ENCODE peak calls at places on chromosomes 6 and 20, in seven cellular contexts. D is psoas muscle, X is cardiac muscle cell, T is sigmoid colon, Z is left ventricle myocardium inferior, I is endothelial cell of umbilical vein, W is keratinocyte. P is an unnamed sample.

GRCh38 chr6:157614026-157614484 is 209.0 kb upstream of the SNX9 start:
- DNase-seq in T (no peak), D (no peak), I (no peak), X (peak; percentile 10), W (no peak), Z (no peak), P (no peak)

GRCh38 chr6:165662671-165663282 is at the start of gene PDE10A:
- DNase-seq in X (peak; percentile 91), W (no peak), T (peak; percentile 80), Z (peak; percentile 84), D (peak; percentile 61), I (peak; percentile 57), P (no peak)

GRCh38 chr6:13355969-13356368 is 27.6 kb upstream of the TBC1D7 start:
- DNase-seq in T (no peak), D (no peak), X (no peak), I (no peak), Z (no peak), W (peak; percentile 65), P (no peak)

GRCh38 chr6:126657556-126658129 is 317.7 kb downstream of the CENPW start:
- DNase-seq in X (peak; percentile 60), W (no peak), D (no peak), Z (no peak), I (peak; percentile 56), T (no peak), P (no peak)

GRCh38 chr20:32034581-32035397 is 17.3 kb upstream of the HCK start:
- DNase-seq in W (no peak), T (no peak), Z (no peak), X (no peak), I (no peak), D (no peak), P (no peak)

GRCh38 chr6:32933661-32934085 is 7.2 kb downstream of the HLA-DMB start:
- DNase-seq in D (peak; percentile 77), Z (peak; percentile 78), X (peak; percentile 85), T (peak; percentile 87), I (peak; percentile 76), W (peak; percentile 21), P (peak; percentile 51)

GRCh38 chr20:51531141-51531710 is 11.3 kb downstream of the NFATC2 start:
- DNase-seq in T (no peak), Z (no peak), W (peak; percentile 87), I (no peak), D (no peak), X (no peak), P (no peak)

GRCh38 chr6:31972709-31973350 is 892 bp upstream of the DXO start:
- DNase-seq in T (no peak), D (no peak), Z (no peak), W (peak; percentile 17), I (peak; percentile 23), X (peak; percentile 53), P (no peak)

GRCh38 chr20:48772183-48772976 is 55.4 kb downstream of the PREX1 start:
- DNase-seq in W (no peak), X (no peak), Z (peak; percentile 63), T (peak; percentile 78), I (peak; percentile 50), D (peak; percentile 46), P (no peak)

GRCh38 chr20:45061244-45061643 is 39.7 kb downstream of the KCNS1 start:
- DNase-seq in D (no peak), I (peak; percentile 61), Z (no peak), X (peak; percentile 86), T (no peak), W (peak; percentile 85), P (no peak)

DNA sequence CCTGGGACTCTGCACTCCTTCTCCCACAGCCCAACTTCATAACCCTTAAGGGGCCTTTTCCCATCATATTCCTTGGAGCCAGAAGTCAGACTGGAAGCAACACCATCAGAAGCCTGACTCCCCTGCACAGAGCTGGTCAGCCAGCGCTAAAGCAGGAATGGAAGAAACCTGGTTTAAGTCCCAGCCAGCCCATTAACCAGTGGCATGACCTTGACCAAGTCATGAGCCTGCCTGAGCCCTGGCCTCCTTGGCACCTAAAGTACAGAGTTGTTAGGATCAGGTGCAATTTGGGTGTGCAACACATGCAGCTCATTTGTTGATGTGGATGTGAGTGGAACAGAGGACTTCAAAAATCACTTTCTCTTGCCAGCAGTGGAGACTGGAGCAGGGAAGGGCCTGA is 20.8 kb downstream of the FOXP4 start:
- DNase-seq in X (no peak), D (no peak), I (no peak), Z (no peak), T (no peak), W (no peak), P (no peak)
- H3K4me1 ChIP-seq in X (peaks cover 37% of the 10 kb centered on the region), D (peaks cover 14% of the 10 kb centered on the region), I (no peaks in the 10 kb centered on the region), Z (peaks cover 48% of the 10 kb centered on the region), T (peaks cover 54% of the 10 kb centered on the region), W (no peaks in the 10 kb centered on the region), P (peaks cover 5% of the 10 kb centered on the region)

DNA sequence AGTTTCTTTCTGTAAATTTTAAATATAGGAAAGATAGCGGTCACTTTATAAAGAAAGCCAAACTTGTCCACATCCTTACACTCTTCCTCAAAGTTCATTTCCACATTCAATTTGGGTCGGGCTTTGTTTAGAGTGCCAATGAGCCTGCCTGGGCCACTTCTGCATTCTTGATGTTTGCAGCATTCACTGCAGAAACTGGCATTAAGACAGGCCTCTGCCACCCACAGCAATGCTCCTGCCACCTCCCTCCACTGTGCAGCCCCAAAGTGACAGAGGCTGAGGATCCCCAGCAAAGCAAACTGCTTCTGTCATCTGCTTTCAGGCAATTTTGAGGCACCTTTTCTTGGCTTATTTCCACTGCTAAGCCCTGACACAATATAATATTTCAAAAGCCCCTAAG is 61.2 kb downstream of the TNFAIP3 start:
- DNase-seq in I (no peak), Z (no peak), W (no peak), D (no peak), X (no peak), T (no peak), P (no peak)
- H3K4me3 ChIP-seq in I (no peak overlapping the region), Z (no peak overlapping the region), W (no peak overlapping the region), D (no peak overlapping the region), X (no peak overlapping the region), T (no peak overlapping the region), P (no peak overlapping the region)

GRCh38 chr6:156058356-156058755 is 602.7 kb upstream of the NOX3 start:
- DNase-seq in W (no peak), T (no peak), Z (no peak), X (no peak), I (no peak), D (no peak), P (no peak)

GRCh38 chr6:156065838-156066237 is 610.2 kb upstream of the NOX3 start:
- DNase-seq in Z (no peak), I (no peak), D (no peak), T (no peak), W (no peak), X (no peak), P (no peak)

GRCh38 chr6:156061465-156061864 is 605.8 kb upstream of the NOX3 start:
- DNase-seq in I (no peak), X (no peak), W (no peak), T (no peak), Z (no peak), D (no peak), P (no peak)

GRCh38 chr6:156060013-156060412 is 604.4 kb upstream of the NOX3 start:
- DNase-seq in D (no peak), T (no peak), Z (no peak), I (no peak), X (no peak), W (no peak), P (no peak)

DNA sequence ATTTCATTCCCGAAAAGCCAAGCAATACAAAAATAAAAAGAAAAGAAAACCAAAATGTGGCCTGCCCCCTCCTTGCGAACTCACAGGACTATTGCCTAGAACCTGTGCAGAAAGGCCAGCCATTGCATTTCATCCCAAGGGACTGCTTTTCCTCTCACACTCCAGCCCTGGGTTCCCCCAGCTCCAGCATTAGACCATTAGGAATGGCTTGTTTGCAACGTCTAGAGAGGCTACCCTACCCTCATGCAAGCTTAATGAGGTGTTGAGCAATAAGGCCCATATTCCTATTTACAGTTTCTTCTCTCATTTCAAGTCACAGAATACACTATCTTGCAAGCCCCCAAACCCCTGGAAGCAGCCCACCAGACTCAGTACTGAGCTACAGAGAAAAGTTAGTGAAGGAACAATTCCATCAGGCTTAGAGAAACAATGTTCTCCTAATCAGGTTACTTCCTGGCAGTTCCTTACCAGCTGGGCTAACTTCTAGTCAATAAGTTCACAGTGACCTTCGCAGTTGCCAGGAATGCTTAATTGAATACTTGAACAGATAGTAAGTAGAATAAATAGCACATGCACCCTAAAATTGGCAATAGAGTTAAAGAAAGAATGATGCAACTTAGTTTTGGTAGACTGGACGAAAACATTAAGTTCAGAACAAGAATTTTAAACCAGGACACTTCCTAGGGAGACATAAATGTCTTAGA is 606.5 kb upstream of the NOX3 start:
- DNase-seq in X (no peak), Z (no peak), D (no peak), W (no peak), T (no peak), I (no peak), P (no peak)
- H3K27ac ChIP-seq in X (no peak overlapping the region), Z (peak overlapping the region; percentile 6), D (no peak overlapping the region), W (no peak overlapping the region), T (no peak overlapping the region), I (no peak overlapping the region), P (no peak overlapping the region)

DNA sequence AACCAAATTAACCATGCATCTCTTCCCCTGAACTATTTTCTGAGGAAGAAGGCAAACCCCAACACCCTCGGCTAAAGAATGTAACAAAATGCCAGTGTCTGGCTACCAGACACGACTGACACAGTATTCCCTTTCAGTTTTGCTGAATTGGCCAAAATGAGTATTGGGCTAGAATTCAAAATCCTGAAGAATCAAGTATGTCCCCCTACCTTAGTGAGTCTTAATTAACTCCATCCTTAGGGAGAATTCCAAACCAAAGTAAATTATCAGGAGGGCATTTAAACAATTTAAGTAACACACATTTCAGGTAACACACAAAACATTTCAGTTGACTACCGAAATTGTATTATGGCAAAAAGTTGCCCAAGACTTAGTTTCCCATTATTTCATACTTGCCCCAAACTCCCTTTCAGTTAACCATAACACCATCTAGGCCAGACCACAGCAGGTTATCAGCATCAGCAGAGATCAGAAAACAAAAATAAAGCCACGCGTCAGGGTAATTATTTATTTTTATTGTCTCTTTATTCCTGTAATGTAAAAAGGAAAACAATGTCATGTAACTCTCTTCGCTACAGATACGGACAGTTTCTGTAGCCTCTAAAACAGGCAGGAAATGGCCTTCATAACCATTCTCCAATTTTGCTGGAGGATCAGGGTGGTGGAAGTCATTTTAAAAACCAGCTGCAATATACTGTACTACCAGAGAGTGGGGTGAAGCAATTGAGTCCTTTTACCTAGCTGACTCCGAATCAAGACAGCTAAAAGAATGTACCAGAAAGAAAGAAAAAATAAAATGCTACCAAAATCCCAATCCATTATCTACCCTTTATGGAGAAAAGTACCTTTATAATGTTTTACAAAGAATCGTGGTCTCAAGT is 1.9 kb downstream of the SNX5 start:
- DNase-seq in Z (no peak), X (peak; percentile 64), W (no peak), D (no peak), I (peak; percentile 49), T (no peak), P (no peak)
- H3K4me1 ChIP-seq in Z (peaks cover 93% of the 10 kb centered on the region), X (peaks cover 40% of the 10 kb centered on the region), W (peaks cover 40% of the 10 kb centered on the region), D (peaks cover 51% of the 10 kb centered on the region), I (peaks cover 62% of the 10 kb centered on the region), T (peaks cover 77% of the 10 kb centered on the region), P (peaks cover 66% of the 10 kb centered on the region)

GRCh38 chr6:142285235-142286087 is 16.3 kb upstream of the ADGRG6 start:
- DNase-seq in X (no peak), T (no peak), I (no peak), Z (no peak), W (no peak), D (no peak), P (no peak)
- H3K4me3 ChIP-seq in X (no peak overlapping the region), T (no peak overlapping the region), I (no peak overlapping the region), Z (no peak overlapping the region), W (no peak overlapping the region), D (no peak overlapping the region), P (no peak overlapping the region)